ENCODE peak calls at places on chromosomes 11 and 22, in ten cellular contexts. G is WERI-Rb-1; K is HL-60; B is ovary; P is tibial nerve; S is right cardiac atrium; H is kidney epithelial cell; T is fibroblast of lung; E is bronchial epithelial cell; Q is CD4-positive, alpha-beta memory T cell. J is an unnamed sample. For H3K27me3, the result is how much of the 10 kb centered on the place peaks cover.

GRCh38 chr22:38907767-38908166 is 35.8 kb upstream of the CBX6 start:
- DNase-seq in S (no peak), Q (no peak), K (no peak), G (no peak), P (no peak), H (no peak), B (no peak), T (no peak), E (no peak), J (no peak)

GRCh38 chr22:33853200-33854097 is 66.8 kb downstream of the LARGE1 start:
- DNase-seq in K (peak), H (peak), B (peak), Q (peak), P (peak), G (no peak), S (peak), E (peak), T (peak), J (peak)

GRCh38 chr11:86802601-86803051 is 2.3 kb downstream of the PRSS23 start:
- DNase-seq in E (peak), K (peak), B (no peak), G (peak), P (no peak), T (peak), S (no peak), Q (no peak), H (no peak), J (no peak)

GRCh38 chr22:50060441-50061140 is 2.5 kb upstream of the TTLL8 start:
- DNase-seq in G (no peak), K (no peak), H (no peak), Q (no peak), T (no peak), E (no peak), P (no peak), B (no peak), S (no peak), J (no peak)

GRCh38 chr11:9351321-9351881 is 33.1 kb upstream of the IPO7 start:
- DNase-seq in T (no peak), G (no peak), S (no peak), P (no peak), H (no peak), E (no peak), K (no peak), B (no peak), Q (no peak), J (no peak)

GRCh38 chr11:43693069-43693468 is 12.5 kb downstream of the HSD17B12 start:
- DNase-seq in B (no peak), G (no peak), S (no peak), H (no peak), P (no peak), T (no peak), Q (no peak), E (no peak), K (no peak), J (no peak)

GRCh38 chr22:17921871-17922821 is 102.2 kb downstream of the MICAL3 start:
- DNase-seq in H (no peak), Q (no peak), T (no peak), E (peak), G (no peak), B (peak), S (no peak), K (no peak), P (no peak), J (peak)

GRCh38 chr22:44243761-44244160 is 63.0 kb downstream of the PARVG start:
- DNase-seq in B (no peak), H (no peak), S (no peak), K (no peak), T (no peak), P (no peak), G (no peak), E (no peak), Q (no peak), J (no peak)

GRCh38 chr11:63553759-63554158 is 9.4 kb downstream of the PLAAT2 start:
- DNase-seq in S (no peak), Q (peak), B (no peak), T (no peak), G (no peak), H (no peak), E (no peak), K (no peak), P (no peak), J (no peak)

GRCh38 chr11:30830666-30831065 is 244.5 kb upstream of the MPPED2 start:
- DNase-seq in Q (no peak), P (no peak), B (no peak), S (no peak), H (no peak), G (no peak), K (no peak), T (no peak), E (no peak), J (no peak)

GRCh38 chr11:75286826-75287465 is 46.4 kb downstream of the TPBGL start:
- DNase-seq in Q (no peak), P (no peak), G (no peak), E (peak), B (no peak), K (no peak), T (no peak), H (no peak), S (no peak), J (no peak)

GRCh38 chr11:1230456-1231395 is 7.9 kb downstream of the MUC5B start:
- DNase-seq in P (no peak), E (no peak), B (no peak), K (no peak), S (peak), G (peak), T (no peak), H (no peak), Q (no peak), J (no peak)

GRCh38 chr22:27113211-27114030 is 456.0 kb downstream of the MIAT start:
- DNase-seq in P (peak), E (peak), G (no peak), H (peak), Q (no peak), B (no peak), K (peak), T (peak), S (peak), J (peak)

GRCh38 chr11:9269492-9270030 is 4.4 kb upstream of the DENND5A start:
- DNase-seq in B (no peak), E (no peak), H (no peak), G (no peak), K (no peak), T (no peak), S (no peak), Q (no peak), P (no peak), J (no peak)

GRCh38 chr11:92035488-92035887 is 189.1 kb upstream of the FAT3 start:
- DNase-seq in G (no peak), S (no peak), E (peak), P (no peak), Q (no peak), K (no peak), B (no peak), T (no peak), H (no peak), J (no peak)

GRCh38 chr11:94183251-94183885 is 54.7 kb downstream of the PANX1 start:
- DNase-seq in K (no peak), G (no peak), B (no peak), T (no peak), P (no peak), H (no peak), S (no peak), Q (no peak), E (no peak), J (no peak)

GRCh38 chr22:27799334-27800249 is 2.0 kb downstream of the MN1 start:
- DNase-seq in K (no peak), H (no peak), G (no peak), E (no peak), B (peak), P (no peak), S (peak), T (no peak), Q (no peak), J (peak)

GRCh38 chr11:96008161-96008560 is 84.3 kb upstream of the MTMR2 start:
- DNase-seq in K (no peak), H (no peak), B (no peak), E (no peak), G (no peak), Q (no peak), P (no peak), T (peak), S (no peak), J (no peak)

GRCh38 chr22:50184004-50184461 is 1.7 kb upstream of the TRABD start:
- DNase-seq in Q (no peak), P (peak), E (no peak), H (no peak), S (peak), G (peak), T (peak), B (peak), K (peak), J (peak)

GRCh38 chr11:32891657-32892354 is 805 bp upstream of the QSER1 start:
- DNase-seq in H (no peak), S (no peak), B (no peak), T (peak), G (peak), E (peak), K (no peak), Q (no peak), P (no peak), J (no peak)

GRCh38 chr11:25943777-25944661 is 387.9 kb upstream of the ANO3 start:
- DNase-seq in Q (no peak), S (no peak), T (no peak), K (no peak), E (no peak), H (no peak), P (no peak), G (no peak), B (no peak), J (no peak)

GRCh38 chr11:65446446-65447277 is 24.1 kb downstream of the NEAT1 start:
- DNase-seq in P (peak), E (peak), S (peak), Q (no peak), G (no peak), H (no peak), T (peak), K (no peak), B (peak), J (no peak)

GRCh38 chr11:121389651-121390050 is 62.5 kb upstream of the SORL1 start:
- DNase-seq in T (no peak), S (peak), H (no peak), B (no peak), K (no peak), P (no peak), Q (no peak), E (no peak), G (peak), J (peak)

GRCh38 chr11:96341237-96342130 is 1.5 kb downstream of the MAML2 start:
- DNase-seq in Q (peak), S (peak), P (peak), E (no peak), H (no peak), B (peak), K (no peak), T (peak), G (peak), J (peak)

GRCh38 chr11:27468643-27469332 is 3.8 kb downstream of the LGR4 start:
- DNase-seq in G (no peak), H (peak), P (no peak), S (no peak), Q (no peak), B (no peak), E (peak), K (no peak), T (no peak), J (no peak)

GRCh38 chr11:28384418-28384817 is 276.2 kb downstream of the METTL15 start:
- DNase-seq in T (peak), B (no peak), G (no peak), S (no peak), H (peak), Q (no peak), P (no peak), K (no peak), E (peak), J (no peak)

GRCh38 chr11:35978173-35978572 is 34.3 kb downstream of the LDLRAD3 start:
- DNase-seq in G (no peak), E (no peak), Q (no peak), P (no peak), B (no peak), T (no peak), H (no peak), K (no peak), S (no peak), J (no peak)

GRCh38 chr11:104286129-104286528 is 122.2 kb upstream of the PDGFD start:
- DNase-seq in Q (no peak), G (no peak), P (no peak), E (no peak), S (no peak), T (peak), B (no peak), H (no peak), K (no peak), J (no peak)

GRCh38 chr11:64592656-64593055 is 1.6 kb downstream of the SLC22A12 start:
- DNase-seq in H (no peak), B (peak), E (no peak), T (no peak), G (no peak), K (no peak), S (no peak), P (no peak), Q (no peak), J (no peak)

GRCh38 chr11:108734956-108735559 is 70.2 kb downstream of the DDX10 start:
- DNase-seq in K (no peak), T (peak), H (no peak), Q (peak), E (peak), B (no peak), G (no peak), S (no peak), P (no peak), J (no peak)

GRCh38 chr22:41334215-41334614 is 32.9 kb downstream of the ZC3H7B start:
- DNase-seq in T (no peak), B (no peak), E (no peak), H (no peak), P (no peak), S (no peak), Q (no peak), K (no peak), G (no peak), J (no peak)

GRCh38 chr22:40486962-40487602 is 116.7 kb downstream of the SGSM3 start:
- DNase-seq in K (no peak), G (no peak), E (peak), P (no peak), T (no peak), Q (no peak), S (no peak), H (no peak), B (no peak), J (no peak)

GRCh38 chr11:2449548-2450320 is 4.9 kb downstream of the KCNQ1 start:
- DNase-seq in K (no peak), G (no peak), S (no peak), T (no peak), E (no peak), H (no peak), B (no peak), Q (no peak), P (no peak), J (no peak)

GRCh38 chr11:69301491-69302401 is 7.8 kb downstream of the MYEOV start:
- DNase-seq in B (no peak), G (no peak), E (peak), P (no peak), S (peak), H (peak), T (peak), Q (no peak), K (no peak), J (no peak)

GRCh38 chr11:96708469-96708868 is 318.7 kb downstream of the JRKL start:
- DNase-seq in E (no peak), K (no peak), Q (no peak), H (no peak), B (no peak), T (no peak), G (no peak), P (no peak), S (no peak), J (no peak)

GRCh38 chr11:37616291-37616690 is 1018.3 kb upstream of the RAG2 start:
- DNase-seq in S (no peak), Q (no peak), K (no peak), B (no peak), E (no peak), G (no peak), P (no peak), H (no peak), T (no peak), J (no peak)

GRCh38 chr11:2789791-2790580 is 90.2 kb upstream of the KCNQ1OT1 start:
- DNase-seq in K (no peak), B (peak), S (peak), T (no peak), Q (no peak), P (no peak), E (no peak), G (no peak), H (no peak), J (no peak)

DNA sequence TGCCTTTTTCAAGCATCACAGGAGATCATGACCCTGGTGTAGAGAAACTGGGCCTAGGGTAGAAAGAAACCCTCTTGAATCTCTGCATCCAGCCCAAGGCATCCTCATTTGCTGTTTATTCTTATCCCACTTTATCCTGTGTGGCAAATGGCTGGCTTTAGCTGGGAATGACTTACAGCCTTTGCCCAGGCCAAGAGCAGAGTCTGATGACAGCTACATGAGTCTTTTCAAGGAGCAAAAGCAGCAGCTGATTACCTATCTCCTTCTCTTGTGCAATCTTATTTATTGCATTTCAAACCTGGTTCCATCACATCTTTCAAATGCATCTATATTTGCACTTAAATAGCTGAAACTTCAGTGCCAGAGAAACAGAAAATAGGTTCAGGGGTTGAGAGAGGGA is 26.1 kb downstream of the SYT13 start:
- DNase-seq in H (no peak), T (no peak), P (no peak), B (no peak), K (no peak), Q (no peak), G (no peak), E (peak), S (no peak), J (no peak)
- H3K27me3 ChIP-seq in H (under half), T (under half), P (under half), B (under half), K (under half), Q (under half), G (under half), E (under half), S (under half), J (under half)

GRCh38 chr11:8203980-8204379 is 35.2 kb upstream of the RIC3 start:
- DNase-seq in E (no peak), P (no peak), H (no peak), T (no peak), B (no peak), Q (no peak), G (no peak), S (no peak), K (no peak), J (no peak)

GRCh38 chr11:8201524-8202365 is 32.9 kb upstream of the RIC3 start:
- DNase-seq in Q (no peak), B (no peak), G (no peak), S (no peak), T (no peak), K (peak), H (no peak), P (no peak), E (no peak), J (no peak)

GRCh38 chr11:8199676-8200075 is 30.9 kb upstream of the RIC3 start:
- DNase-seq in T (no peak), Q (no peak), P (no peak), E (no peak), B (no peak), S (no peak), G (no peak), K (no peak), H (no peak), J (no peak)

GRCh38 chr11:8204596-8204995 is 35.8 kb upstream of the RIC3 start:
- DNase-seq in Q (no peak), H (no peak), T (no peak), G (no peak), K (no peak), P (no peak), E (no peak), B (no peak), S (no peak), J (no peak)

DNA sequence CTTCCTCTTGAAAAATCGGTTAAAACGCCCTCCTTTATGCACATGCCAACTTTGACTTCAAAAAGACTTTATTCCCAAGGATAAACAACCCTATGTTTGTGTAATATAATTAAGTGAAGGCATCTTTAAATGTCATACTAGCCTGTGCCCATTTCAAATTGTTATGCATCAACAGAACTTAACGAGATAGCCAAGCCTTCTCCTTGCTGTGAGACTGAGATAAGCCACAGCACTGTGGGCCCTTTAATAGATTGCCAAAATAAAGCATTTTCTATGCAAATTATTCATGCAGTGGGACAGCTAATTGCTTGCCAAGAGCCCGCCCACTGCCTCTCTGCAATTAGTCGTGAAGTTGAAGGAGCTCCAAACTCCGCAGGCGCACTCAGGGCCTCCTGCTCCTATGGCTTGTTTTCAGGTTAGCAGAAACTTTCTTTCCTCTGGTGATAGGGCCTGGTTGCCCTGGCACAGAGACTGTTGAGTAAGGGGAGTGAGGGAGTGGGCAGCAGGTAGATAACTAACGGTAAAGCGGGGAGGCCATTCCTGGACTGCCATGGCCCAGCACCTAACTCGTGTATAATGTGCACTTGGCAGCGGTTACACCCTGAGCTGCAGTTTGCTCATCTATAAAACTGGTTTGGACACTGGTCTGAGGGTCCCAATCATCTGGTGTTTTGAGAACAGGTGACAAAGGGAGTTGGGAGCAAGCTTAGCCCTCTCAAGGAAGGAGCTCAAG is 33.8 kb upstream of the RIC3 start:
- DNase-seq in T (no peak), P (no peak), K (no peak), H (no peak), G (no peak), S (no peak), E (no peak), Q (no peak), B (no peak), J (no peak)
- H3K4me3 ChIP-seq in T (no peak), P (no peak), K (no peak), H (no peak), G (no peak), S (no peak), E (no peak), Q (no peak), B (no peak), J (no peak)

DNA sequence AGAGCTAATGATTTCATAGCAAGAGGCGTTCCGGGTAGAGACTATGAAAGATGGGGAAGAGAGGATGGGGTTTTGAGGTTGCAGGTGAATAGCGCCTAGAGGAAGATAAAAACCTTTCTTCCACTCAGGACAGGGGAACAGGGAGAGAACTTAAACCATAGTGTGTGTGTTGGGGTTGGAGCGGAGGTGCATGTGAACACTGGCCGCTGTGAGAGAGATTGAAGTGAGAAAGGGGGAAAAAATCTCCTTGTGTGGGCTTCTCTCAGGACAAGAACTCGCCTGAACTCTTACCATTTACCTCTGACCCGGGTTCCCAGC is 3.4 kb downstream of the BSX start:
- DNase-seq in E (no peak), P (no peak), T (no peak), K (no peak), Q (no peak), S (no peak), G (no peak), H (no peak), B (no peak), J (no peak)
- H3K27me3 ChIP-seq in E (half or more), P (under half), T (half or more), K (half or more), Q (half or more), S (under half), G (under half), H (half or more), B (under half), J (half or more)

GRCh38 chr11:46012185-46012584 is 89.7 kb downstream of the LARGE2 start:
- DNase-seq in G (no peak), B (no peak), K (no peak), P (no peak), T (no peak), Q (no peak), S (no peak), E (no peak), H (no peak), J (no peak)

GRCh38 chr11:46020084-46020483 is 97.6 kb downstream of the LARGE2 start:
- DNase-seq in B (no peak), E (no peak), G (no peak), S (no peak), T (no peak), H (no peak), Q (no peak), P (no peak), K (no peak), J (no peak)

GRCh38 chr11:46017341-46017740 is 94.9 kb downstream of the LARGE2 start:
- DNase-seq in K (no peak), E (no peak), P (no peak), G (no peak), T (no peak), S (no peak), H (no peak), Q (no peak), B (no peak), J (no peak)

GRCh38 chr11:46010100-46010499 is 87.6 kb downstream of the LARGE2 start:
- DNase-seq in S (no peak), H (no peak), B (no peak), G (no peak), P (no peak), E (no peak), T (no peak), K (no peak), Q (no peak), J (no peak)

GRCh38 chr11:46015941-46016340 is 93.5 kb downstream of the LARGE2 start:
- DNase-seq in S (no peak), T (no peak), Q (no peak), K (no peak), P (no peak), G (no peak), E (peak), H (no peak), B (no peak), J (no peak)
- H3K4me3 ChIP-seq in S (no peak), T (no peak), Q (no peak), K (no peak), P (no peak), G (no peak), E (no peak), H (no peak), B (no peak), J (no peak)

J was measured in heart right ventricle.